ENCODE peak calls at places on chromosomes 16 and 17, in nine cellular contexts. I is thoracic aorta, R is H1, N is sigmoid colon, W is WTC11, F is cardiac muscle cell, U is Panc1, D is GM10248, T is testis. E is an unnamed sample.

GRCh38 chr17:48002920-48003685 is 32.2 kb downstream of the CDK5RAP3 start:
- DNase-seq in I (no peak), R (no peak), N (no peak), W (peak; percentile 50), F (no peak), U (no peak), D (no peak), T (no peak), E (no peak)

GRCh38 chr17:38538906-38539305 is 66.8 kb downstream of the SRCIN1 start:
- DNase-seq in I (no peak), R (no peak), N (no peak), W (no peak), F (no peak), U (no peak), D (no peak), T (no peak), E (no peak)

GRCh38 chr17:1083451-1084187 is 86.7 kb downstream of the TIMM22 start:
- DNase-seq in I (no peak), R (no peak), N (no peak), W (no peak), F (no peak), U (no peak), D (no peak), T (no peak), E (no peak)

GRCh38 chr17:15510361-15510760 is 42.9 kb upstream of the CDRT4 start:
- DNase-seq in I (peak; percentile 28), R (no peak), N (no peak), W (no peak), F (no peak), U (peak; percentile 42), D (no peak), T (no peak), E (no peak)

GRCh38 chr16:72677662-72678447 is 370.1 kb downstream of the ZFHX3 start:
- DNase-seq in I (no peak), R (no peak), N (no peak), W (no peak), F (no peak), U (no peak), D (no peak), T (no peak), E (no peak)

GRCh38 chr17:2837147-2837561 is 40.9 kb downstream of the RAP1GAP2 start:
- DNase-seq in I (no peak), R (no peak), N (no peak), W (no peak), F (no peak), U (no peak), D (peak; percentile 69), T (no peak), E (no peak)

GRCh38 chr17:57329380-57330214 is 73.3 kb downstream of the MSI2 start:
- DNase-seq in I (no peak), R (no peak), N (no peak), W (no peak), F (peak; percentile 20), U (no peak), D (no peak), T (no peak), E (no peak)

GRCh38 chr17:51258756-51259573 is 884 bp downstream of the MBTD1 start:
- DNase-seq in I (no peak), R (no peak), N (peak; percentile 65), W (peak; percentile 31), F (peak; percentile 59), U (no peak), D (peak; percentile 15), T (peak; percentile 63), E (peak; percentile 15)

GRCh38 chr17:29591737-29592624 is 951 bp upstream of the ANKRD13B start:
- DNase-seq in I (no peak), R (no peak), N (peak; percentile 93), W (peak; percentile 99), F (peak; percentile 93), U (no peak), D (peak; percentile 88), T (peak; percentile 90), E (peak; percentile 98)

GRCh38 chr17:28473542-28473941 is at the start of gene SLC13A2:
- DNase-seq in I (no peak), R (no peak), N (peak; percentile 22), W (peak; percentile 10), F (no peak), U (no peak), D (no peak), T (no peak), E (no peak)

GRCh38 chr17:69314246-69315030 is 12.5 kb downstream of the ABCA5 start:
- DNase-seq in I (no peak), R (no peak), N (no peak), W (no peak), F (no peak), U (no peak), D (no peak), T (no peak), E (no peak)

GRCh38 chr17:8803531-8804416 is 4.6 kb upstream of the MFSD6L start:
- DNase-seq in I (no peak), R (no peak), N (no peak), W (peak; percentile 43), F (peak; percentile 53), U (no peak), D (no peak), T (no peak), E (no peak)

GRCh38 chr16:78189121-78189520 is 89.7 kb downstream of the WWOX start:
- DNase-seq in I (no peak), R (no peak), N (no peak), W (no peak), F (no peak), U (no peak), D (no peak), T (no peak), E (no peak)

GRCh38 chr16:2163211-2163881 is 7.8 kb downstream of the TRAF7 start:
- DNase-seq in I (no peak), R (no peak), N (no peak), W (no peak), F (no peak), U (no peak), D (no peak), T (no peak), E (no peak)

GRCh38 chr17:63774982-63775290 is 966 bp downstream of the DDX42 start:
- DNase-seq in I (no peak), R (no peak), N (no peak), W (no peak), F (no peak), U (no peak), D (no peak), T (no peak), E (no peak)

GRCh38 chr17:72056727-72057290 is 64.0 kb upstream of the SOX9 start:
- DNase-seq in I (no peak), R (peak; percentile 7), N (no peak), W (peak; percentile 30), F (peak; percentile 46), U (no peak), D (no peak), T (no peak), E (no peak)
- TF ChIP-seq CTCF in I (no peak), R (peak; percentile 19), N (no peak), W (no peak), F (no peak), U (no peak), D (no peak), T (no peak), E (no peak)

GRCh38 chr16:24683847-24684493 is 45.5 kb upstream of the TNRC6A start:
- DNase-seq in I (no peak), R (no peak), N (no peak), W (no peak), F (no peak), U (no peak), D (no peak), T (no peak), E (no peak)

GRCh38 chr16:24685539-24686432 is 43.7 kb upstream of the TNRC6A start:
- DNase-seq in I (peak; percentile 41), R (no peak), N (peak; percentile 93), W (peak; percentile 47), F (peak; percentile 38), U (no peak), D (no peak), T (peak; percentile 72), E (peak; percentile 14)

GRCh38 chr16:24689128-24689527 is 40.3 kb upstream of the TNRC6A start:
- DNase-seq in I (no peak), R (no peak), N (no peak), W (peak; percentile 38), F (peak; percentile 38), U (no peak), D (peak; percentile 32), T (peak; percentile 58), E (no peak)

GRCh38 chr16:24686678-24687077 is 42.8 kb upstream of the TNRC6A start:
- DNase-seq in I (no peak), R (no peak), N (no peak), W (no peak), F (no peak), U (no peak), D (no peak), T (no peak), E (no peak)

DNA sequence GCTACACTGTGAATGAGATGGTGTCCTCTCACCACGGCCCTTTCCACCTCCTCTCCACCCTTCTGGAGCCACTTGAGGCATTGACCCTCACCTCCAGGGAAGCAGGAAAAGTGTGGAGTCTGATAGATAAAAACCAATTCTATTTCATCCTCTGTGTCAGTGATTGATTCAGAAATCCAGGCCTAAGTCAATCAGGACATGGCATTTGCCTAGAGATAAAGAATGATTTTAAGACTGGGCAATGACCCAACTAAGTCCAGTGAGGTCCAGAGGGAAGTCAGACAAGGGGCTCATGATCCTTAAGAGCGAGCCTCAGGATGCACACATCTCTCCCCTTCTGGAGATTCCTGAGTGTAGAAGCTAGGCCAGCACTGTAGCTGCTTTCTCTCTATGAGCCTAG is 41.1 kb upstream of the TNRC6A start:
- DNase-seq in I (no peak), R (no peak), N (no peak), W (no peak), F (no peak), U (no peak), D (peak; percentile 2), T (no peak), E (no peak)
- TF ChIP-seq CTCF in I (no peak), R (no peak), N (no peak), W (no peak), F (no peak), U (no peak), D (no peak), T (no peak), E (no peak)

DNA sequence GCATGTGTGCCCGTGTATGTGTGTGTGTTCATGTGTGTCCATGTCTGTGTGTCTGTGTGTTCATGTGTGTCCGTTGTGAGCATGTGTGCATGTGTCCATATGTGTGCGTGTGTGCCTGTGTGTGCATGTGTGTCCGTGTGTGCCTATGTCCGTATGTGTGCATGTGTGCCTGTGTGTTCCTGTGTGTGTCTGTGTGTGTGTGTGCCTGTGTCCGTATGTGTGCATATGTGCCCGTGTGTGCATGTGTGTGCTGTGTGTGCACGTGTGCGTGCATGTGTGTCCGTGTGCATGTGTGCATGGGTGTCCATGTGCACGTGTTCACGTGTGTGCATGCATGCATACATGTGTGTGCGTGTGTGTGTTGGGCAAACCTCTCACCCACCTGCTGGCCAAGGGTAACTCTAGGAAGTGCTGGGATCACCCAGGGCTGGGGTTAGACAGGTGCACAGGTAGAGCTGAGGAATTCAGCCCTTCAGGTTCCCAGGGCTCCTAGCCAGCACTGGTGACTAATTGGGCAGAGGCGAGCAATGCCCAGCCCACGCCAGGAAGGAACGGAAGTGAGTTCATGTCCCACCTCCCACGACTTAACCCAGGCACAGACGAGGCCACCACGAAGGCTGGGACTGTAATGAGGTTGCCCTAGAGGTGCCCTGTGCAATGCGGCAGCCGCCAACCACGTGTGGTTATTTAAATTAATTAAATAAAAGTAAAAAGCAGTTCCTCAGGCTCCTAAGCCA is 8.2 kb upstream of the CSNK1D start:
- DNase-seq in I (no peak), R (no peak), N (no peak), W (no peak), F (no peak), U (no peak), D (no peak), T (no peak), E (no peak)
- TF ChIP-seq CTCF in I (no peak), R (no peak), N (no peak), W (no peak), F (no peak), U (no peak), D (no peak), T (no peak), E (no peak)

GRCh38 chr17:61237275-61237674 is 162.4 kb upstream of the TBX2 start:
- DNase-seq in I (no peak), R (no peak), N (no peak), W (no peak), F (no peak), U (no peak), D (no peak), T (peak; percentile 21), E (no peak)
- TF ChIP-seq CTCF in I (no peak), R (no peak), N (no peak), W (no peak), F (no peak), U (no peak), D (no peak), T (no peak), E (no peak)

E was measured in progenitor cell of endocrine pancreas.